ENCODE peak calls at places on chromosomes 16 and 17, in five cellular contexts. A is osteoblast, F is foreskin keratinocyte, L is Peyer's patch, I is RWPE1. S is an unnamed sample.

GRCh38 chr17:57852955-57853328 is 3.1 kb upstream of the MRPS23 start:
- DNase-seq in L (no peak), F (no peak), I (no peak), A (no peak), S (no peak)

GRCh38 chr16:65532218-65532617 is 410.4 kb upstream of the CDH11 start:
- DNase-seq in L (no peak), I (no peak), F (no peak), A (peak; percentile 39), S (no peak)

GRCh38 chr16:46972971-46973456 is 460 bp downstream of the DNAJA2 start:
- DNase-seq in I (no peak), F (no peak), L (peak; percentile 50), A (peak; percentile 84), S (peak; percentile 59)

GRCh38 chr17:14068542-14069250 is 608 bp upstream of the COX10 start:
- DNase-seq in L (no peak), F (no peak), I (no peak), A (no peak), S (no peak)

GRCh38 chr16:56450275-56450889 is 750 bp downstream of the NUDT21 start:
- DNase-seq in F (no peak), A (peak; percentile 11), L (no peak), I (peak; percentile 37), S (no peak)

GRCh38 chr16:14658063-14658462 is 25.3 kb downstream of the BFAR start:
- DNase-seq in A (no peak), L (no peak), I (no peak), F (peak; percentile 59), S (no peak)

GRCh38 chr16:56941092-56941491 is 9.2 kb downstream of the HERPUD1 start:
- DNase-seq in F (no peak), A (no peak), I (no peak), L (no peak), S (no peak)

GRCh38 chr17:1231456-1231855 is 38.8 kb upstream of the BHLHA9 start:
- DNase-seq in L (no peak), I (no peak), A (peak; percentile 79), F (no peak), S (no peak)

GRCh38 chr17:63275318-63275967 is 170.7 kb downstream of the CYB561 start:
- DNase-seq in F (peak; percentile 96), I (peak; percentile 90), A (no peak), L (no peak), S (no peak)

GRCh38 chr17:35460354-35460851 is 11.8 kb upstream of the SLFN13 start:
- DNase-seq in L (peak; percentile 89), I (peak; percentile 56), F (peak; percentile 13), A (no peak), S (peak; percentile 50)

GRCh38 chr17:15649861-15650391 is 30.4 kb upstream of the FBXW10B start:
- DNase-seq in L (no peak), I (peak; percentile 46), F (peak; percentile 60), A (no peak), S (no peak)

GRCh38 chr17:33949100-33949499 is 306.0 kb upstream of the CCL2 start:
- DNase-seq in L (no peak), A (no peak), I (no peak), F (no peak), S (no peak)

GRCh38 chr17:38463451-38463858 is 35.2 kb downstream of the ARHGAP23 start:
- DNase-seq in I (no peak), A (peak; percentile 88), L (no peak), F (no peak), S (no peak)

GRCh38 chr17:4498461-4499397 is at the start of gene SPNS2:
- DNase-seq in A (peak; percentile 99), I (peak; percentile 76), F (no peak), L (peak; percentile 56), S (peak; percentile 86)

GRCh38 chr16:88809676-88810165 is 2.0 kb downstream of the APRT start:
- DNase-seq in F (no peak), L (no peak), I (no peak), A (peak; percentile 64), S (no peak)

GRCh38 chr16:17432902-17433576 is 37.7 kb downstream of the XYLT1 start:
- DNase-seq in F (no peak), I (no peak), L (no peak), A (no peak), S (no peak)

GRCh38 chr16:69613283-69614154 is 47.8 kb downstream of the NFAT5 start:
- DNase-seq in L (no peak), F (peak; percentile 86), A (peak; percentile 22), I (peak; percentile 73), S (no peak)

GRCh38 chr17:79337053-79337452 is 262.4 kb downstream of the ENGASE start:
- DNase-seq in L (no peak), I (no peak), F (no peak), A (no peak), S (no peak)

GRCh38 chr16:80610489-80611156 is 69.8 kb downstream of the DYNLRB2 start:
- DNase-seq in L (no peak), I (no peak), A (peak; percentile 80), F (no peak), S (no peak)

GRCh38 chr16:289395-289997 is 6.5 kb downstream of the PDIA2 start:
- DNase-seq in A (no peak), I (no peak), L (no peak), F (no peak), S (no peak)

GRCh38 chr17:35371934-35372333 is 1.5 kb downstream of the SLFN11 start:
- DNase-seq in L (no peak), A (no peak), I (no peak), F (no peak), S (no peak)

GRCh38 chr17:5122586-5123342 is 6.9 kb downstream of the USP6 start:
- DNase-seq in A (no peak), L (no peak), I (no peak), F (no peak), S (no peak)

GRCh38 chr17:80650751-80651173 is 106.1 kb downstream of the RPTOR start:
- DNase-seq in F (no peak), I (no peak), L (no peak), A (no peak), S (no peak)

GRCh38 chr17:43891851-43892671 is 15.3 kb downstream of the MPP2 start:
- DNase-seq in L (no peak), I (no peak), A (no peak), F (no peak), S (no peak)
- H3K27ac ChIP-seq in L (no peak overlapping the region), I (no peak overlapping the region), A (no peak overlapping the region), F (no peak overlapping the region), S (no peak overlapping the region)

GRCh38 chr16:2519711-2520080 is 475 bp upstream of the AMDHD2 start:
- DNase-seq in A (no peak), L (no peak), F (no peak), I (no peak), S (no peak)
- H3K27ac ChIP-seq in A (peak overlapping the region; percentile 41), L (peak overlapping the region; percentile 88), F (no peak overlapping the region), I (peak overlapping the region; percentile 95), S (peak overlapping the region; percentile 54)

DNA sequence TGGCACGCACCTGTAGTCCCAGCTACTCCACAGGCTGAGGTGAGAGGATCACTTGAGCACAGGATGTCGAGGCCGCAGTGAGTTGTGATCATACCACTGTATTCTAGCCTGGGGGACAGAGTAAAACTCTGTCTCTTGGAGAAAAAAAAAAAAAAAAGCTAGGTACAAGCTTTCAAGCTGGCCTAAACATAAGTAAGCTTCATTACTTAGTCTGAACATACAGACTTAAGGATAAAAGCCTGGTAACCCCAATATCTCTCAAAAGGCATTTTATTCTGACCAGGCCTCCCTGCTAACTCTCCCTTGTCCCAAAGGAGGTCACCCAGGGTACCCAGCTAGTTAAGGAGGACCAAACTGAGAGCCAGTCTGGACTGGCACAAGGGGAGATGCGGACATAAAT is 46.2 kb downstream of the TOM1L2 start:
- DNase-seq in F (no peak), A (no peak), L (no peak), I (no peak), S (no peak)
- H3K27ac ChIP-seq in F (no peak overlapping the region), A (no peak overlapping the region), L (no peak overlapping the region), I (no peak overlapping the region), S (no peak overlapping the region)

GRCh38 chr17:81870155-81870977 is 771 bp downstream of the ARHGDIA start:
- DNase-seq in L (peak; percentile 71), I (no peak), A (peak; percentile 95), F (peak; percentile 48), S (peak; percentile 65)

GRCh38 chr17:81868674-81869220 is 2.4 kb downstream of the ARHGDIA start:
- DNase-seq in I (peak; percentile 81), F (peak; percentile 81), L (no peak), A (peak; percentile 95), S (peak; percentile 81)

GRCh38 chr17:81869221-81870154 is 1.6 kb downstream of the ARHGDIA start:
- DNase-seq in A (peak; percentile 95), L (no peak), F (no peak), I (no peak), S (peak; percentile 75)

GRCh38 chr17:81871387-81872120 is 417 bp upstream of the ARHGDIA start:
- DNase-seq in L (peak; percentile 92), A (peak; percentile 100), F (peak; percentile 57), I (peak; percentile 93), S (peak; percentile 97)

GRCh38 chr17:81870978-81871386 is at the start of gene ARHGDIA:
- DNase-seq in F (no peak), A (peak; percentile 91), I (no peak), L (no peak), S (no peak)
- H3K27ac ChIP-seq in F (peak within 1 kb of the TSS; percentile 87), A (peak within 1 kb of the TSS; percentile 94), I (peak within 1 kb of the TSS; percentile 97), L (peak within 1 kb of the TSS; percentile 100), S (peak within 1 kb of the TSS; percentile 99)